ENCODE peak calls at places on chromosome 16, in seven cellular contexts. L is uterus, X is fibroblast of lung, G is stomach, R is breast epithelium, Q is BE2C, S is adrenal gland. B is an unnamed sample.

GRCh38 chr16:89607937-89608740 is 5.3 kb upstream of the DPEP1 start:
- DNase-seq in X (no peak), L (no peak), S (no peak), Q (no peak), G (no peak), R (no peak), B (no peak)

GRCh38 chr16:49810769-49811315 is 45.1 kb downstream of the ZNF423 start:
- DNase-seq in Q (no peak), L (no peak), X (no peak), R (no peak), S (no peak), G (no peak), B (no peak)

GRCh38 chr16:13829712-13830304 is 90.1 kb upstream of the ERCC4 start:
- DNase-seq in X (no peak), Q (no peak), L (no peak), S (no peak), G (no peak), R (no peak), B (no peak)

GRCh38 chr16:22386976-22387375 is 12.6 kb upstream of the CDR2 start:
- DNase-seq in G (no peak), X (peak), R (no peak), L (no peak), Q (no peak), S (no peak), B (peak)

GRCh38 chr16:79089735-79090284 is 510.7 kb downstream of the MAF start:
- DNase-seq in X (no peak), R (no peak), Q (no peak), L (peak), S (peak), G (no peak), B (no peak)

GRCh38 chr16:71524566-71525553 is 1.4 kb upstream of the CHST4 start:
- DNase-seq in Q (no peak), R (no peak), S (peak), L (no peak), G (no peak), X (no peak), B (no peak)

GRCh38 chr16:28823291-28823718 is 506 bp downstream of the ATXN2L start:
- DNase-seq in S (no peak), L (no peak), Q (peak), X (no peak), R (no peak), G (no peak), B (no peak)

GRCh38 chr16:83392743-83393142 is 415.0 kb upstream of the HSBP1 start:
- DNase-seq in G (no peak), L (no peak), X (peak), R (no peak), Q (no peak), S (no peak), B (no peak)

GRCh38 chr16:57937861-57938260 is 33.1 kb downstream of the CNGB1 start:
- DNase-seq in Q (no peak), R (no peak), S (no peak), G (no peak), L (no peak), X (peak), B (no peak)

GRCh38 chr16:3356118-3356517 is 429 bp downstream of the OR2C1 start:
- DNase-seq in G (no peak), S (no peak), X (no peak), Q (peak), L (no peak), R (no peak), B (no peak)

GRCh38 chr16:17940584-17940983 is 396.0 kb downstream of the NPIPA8 start:
- DNase-seq in Q (no peak), R (no peak), L (no peak), S (no peak), X (no peak), G (no peak), B (no peak)

GRCh38 chr16:2032285-2033056 is 5.8 kb downstream of the NHERF2 start:
- DNase-seq in Q (no peak), S (peak), G (no peak), R (no peak), L (peak), X (peak), B (peak)

GRCh38 chr16:9092963-9093477 is 1.6 kb downstream of the HAPSTR1 start:
- DNase-seq in X (no peak), G (peak), S (peak), L (peak), R (no peak), Q (peak), B (no peak)

GRCh38 chr16:81539009-81539820 is 94.6 kb downstream of the CMIP start:
- DNase-seq in X (no peak), Q (no peak), L (no peak), R (no peak), S (no peak), G (no peak), B (no peak)

GRCh38 chr16:11121083-11121482 is 134.9 kb downstream of the SOCS1 start:
- DNase-seq in L (no peak), X (no peak), G (no peak), S (no peak), R (no peak), Q (no peak), B (no peak)

GRCh38 chr16:11354733-11355574 is 9.7 kb downstream of the RMI2 start:
- DNase-seq in G (no peak), X (peak), S (peak), R (no peak), Q (no peak), L (peak), B (peak)

GRCh38 chr16:65422934-65423333 is 301.1 kb upstream of the CDH11 start:
- DNase-seq in X (no peak), L (no peak), R (no peak), Q (no peak), S (no peak), G (no peak), B (no peak)

GRCh38 chr16:88835383-88835782 is 21.4 kb downstream of the GALNS start:
- DNase-seq in G (no peak), S (no peak), R (no peak), Q (no peak), L (no peak), X (peak), B (no peak)

GRCh38 chr16:17461951-17462729 is 8.6 kb downstream of the XYLT1 start:
- DNase-seq in S (no peak), Q (no peak), R (no peak), G (no peak), L (no peak), X (no peak), B (no peak)

GRCh38 chr16:20868890-20869289 is 31.3 kb downstream of the DCUN1D3 start:
- DNase-seq in X (peak), R (no peak), G (peak), L (peak), Q (peak), S (peak), B (peak)

GRCh38 chr16:70523621-70524405 is at the start of gene SF3B3:
- DNase-seq in Q (peak), L (peak), X (no peak), G (peak), R (peak), S (peak), B (no peak)

GRCh38 chr16:5207001-5207523 is 109.5 kb upstream of the EEF2KMT start:
- DNase-seq in S (no peak), G (no peak), X (no peak), L (no peak), R (no peak), Q (no peak), B (no peak)

GRCh38 chr16:65375651-65376050 is 253.8 kb upstream of the CDH11 start:
- DNase-seq in L (no peak), Q (no peak), S (no peak), R (no peak), X (peak), G (no peak), B (peak)

GRCh38 chr16:1475552-1476114 is 805 bp upstream of the CLCN7 start:
- DNase-seq in L (no peak), G (no peak), S (peak), X (no peak), Q (no peak), R (no peak), B (no peak)

DNA sequence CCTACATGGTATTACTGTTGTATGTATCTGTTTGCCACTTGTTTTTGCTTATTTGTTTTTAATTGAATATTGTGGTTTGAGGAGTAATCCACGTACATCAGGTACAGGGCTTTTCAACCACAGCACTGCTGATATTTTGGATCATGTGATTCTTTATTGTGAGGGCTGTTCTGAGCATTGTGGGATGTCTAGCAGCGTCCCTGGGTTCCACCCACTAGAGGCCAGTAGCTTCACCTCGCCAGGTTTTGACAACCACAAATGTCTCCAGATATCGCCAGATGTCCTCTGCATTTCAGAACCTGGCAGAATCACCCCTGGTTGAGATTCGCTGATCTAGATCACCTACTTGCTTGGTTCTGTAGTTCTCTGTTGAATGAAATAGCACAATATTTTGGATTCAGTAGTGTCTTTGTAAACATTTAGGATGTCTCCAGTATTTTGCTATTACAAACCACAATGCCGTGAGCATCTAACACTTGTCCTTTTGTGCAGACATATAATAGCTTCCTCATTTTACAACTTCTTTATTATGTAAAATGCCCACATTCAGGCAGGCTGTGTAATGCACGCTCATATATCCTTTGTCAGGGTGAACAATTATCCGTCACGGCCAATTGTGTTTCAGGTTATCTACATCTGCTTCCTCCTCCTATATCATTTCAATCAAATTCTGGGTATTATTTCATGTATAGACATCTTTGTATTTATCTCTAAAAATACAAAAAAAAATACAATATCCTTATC is 380.3 kb downstream of the SNX29 start:
- DNase-seq in Q (no peak), L (no peak), X (no peak), G (no peak), S (no peak), R (no peak), B (no peak)
- TF ChIP-seq CTCF in Q (peak), L (no peak), X (no peak), G (no peak), S (no peak), R (no peak), B (no peak)

GRCh38 chr16:54801445-54801844 is 129.2 kb upstream of the IRX5 start:
- DNase-seq in L (no peak), G (no peak), Q (no peak), R (no peak), X (no peak), S (no peak), B (no peak)
- H3K4me3 ChIP-seq in L (no peak), G (no peak), Q (no peak), R (no peak), X (no peak), S (no peak), B (no peak)

DNA sequence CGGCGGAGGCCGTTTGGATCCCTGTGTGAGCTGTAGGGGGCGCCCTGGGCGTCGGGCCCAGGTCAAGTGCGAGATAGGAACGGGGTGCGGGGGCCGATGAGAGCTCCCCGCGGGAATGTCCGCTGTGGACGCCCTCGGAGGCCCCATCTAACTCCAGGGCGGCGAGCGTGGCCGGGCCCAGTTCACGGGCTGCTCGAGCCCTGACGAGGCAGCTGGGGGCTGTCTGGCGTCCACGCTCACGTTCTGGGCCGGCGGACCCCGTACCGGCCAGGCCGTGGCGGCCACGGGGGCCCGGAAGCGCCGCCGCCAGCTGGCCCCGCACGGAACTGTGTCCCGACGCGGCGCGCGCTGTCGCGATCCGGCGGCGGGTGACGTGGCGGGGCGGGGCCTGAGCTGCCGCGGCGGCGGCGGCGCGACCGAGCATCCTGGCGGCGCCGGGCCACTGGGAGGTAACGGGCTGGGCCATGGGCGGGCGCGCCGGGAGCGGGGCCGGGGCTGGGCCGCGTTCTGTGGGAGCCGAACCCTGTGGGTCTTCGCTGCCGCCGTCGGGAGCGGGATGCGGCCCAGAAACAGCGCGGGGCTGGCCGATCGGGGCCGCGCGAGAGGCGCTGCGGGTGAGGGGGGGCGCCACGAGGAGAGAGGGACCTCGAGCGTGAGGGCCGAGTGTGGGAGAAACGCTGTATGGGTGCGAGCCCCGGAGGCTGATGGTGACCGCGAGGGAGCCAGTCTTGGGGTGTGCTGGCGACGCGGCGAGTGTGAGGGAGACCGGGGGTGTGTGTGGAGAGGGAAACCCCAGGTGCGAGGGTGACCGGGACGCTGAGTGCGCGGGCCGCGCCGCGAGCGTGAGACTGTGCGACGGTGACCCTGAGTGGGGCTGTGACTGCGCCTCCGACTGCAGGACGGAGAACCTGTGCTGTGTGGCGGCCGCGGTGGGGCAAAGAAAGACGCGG is at the start of gene SLC7A6:
- DNase-seq in S (peak), Q (peak), G (peak), L (peak), X (peak), R (peak), B (peak)
- TF ChIP-seq CTCF in S (peak), Q (peak), G (no peak), L (peak), X (peak), R (peak), B (peak)

GRCh38 chr16:85578599-85578948 is 34.5 kb upstream of the GSE1 start:
- DNase-seq in G (no peak), R (no peak), S (no peak), Q (no peak), X (no peak), L (no peak), B (no peak)

GRCh38 chr16:85579199-85579598 is 33.9 kb upstream of the GSE1 start:
- DNase-seq in G (no peak), R (no peak), X (no peak), Q (no peak), L (no peak), S (no peak), B (no peak)

GRCh38 chr16:85580684-85581083 is 32.4 kb upstream of the GSE1 start:
- DNase-seq in R (no peak), Q (no peak), X (no peak), L (no peak), G (no peak), S (no peak), B (no peak)

GRCh38 chr16:85577899-85578598 is 35.1 kb upstream of the GSE1 start:
- DNase-seq in Q (no peak), R (no peak), G (no peak), X (no peak), S (no peak), L (no peak), B (no peak)

GRCh38 chr16:85579883-85580607 is 33.1 kb upstream of the GSE1 start:
- DNase-seq in Q (no peak), X (no peak), L (no peak), G (no peak), R (no peak), S (no peak), B (no peak)
- H3K4me3 ChIP-seq in Q (no peak), X (no peak), L (no peak), G (no peak), R (no peak), S (no peak), B (no peak)

DNA sequence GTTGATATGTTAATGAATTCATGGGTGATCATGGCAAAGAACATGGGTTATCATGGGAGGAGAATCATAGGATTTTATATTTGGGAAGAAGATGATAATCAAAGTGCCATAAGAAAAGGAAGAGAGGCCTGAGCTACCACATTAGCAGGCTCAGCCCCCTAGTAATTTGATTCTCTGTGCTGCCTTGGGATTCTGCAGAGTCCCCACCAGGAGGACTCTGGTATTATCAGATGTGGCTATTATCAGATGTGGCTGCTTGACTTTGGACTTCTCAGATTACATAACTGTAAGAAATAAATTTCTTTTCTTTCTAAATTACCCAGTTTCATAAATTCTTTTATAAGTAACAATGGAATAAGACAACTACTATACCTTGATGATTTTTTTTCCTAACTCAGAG is 137.6 kb downstream of the ITFG1 start:
- DNase-seq in X (no peak), G (no peak), S (no peak), L (no peak), Q (no peak), R (no peak), B (no peak)
- TF ChIP-seq CTCF in X (no peak), G (no peak), S (no peak), L (no peak), Q (peak), R (no peak), B (no peak)

GRCh38 chr16:66914541-66914940 is 4.1 kb downstream of the CDH16 start:
- DNase-seq in Q (no peak), X (no peak), R (no peak), S (no peak), G (no peak), L (no peak), B (no peak)

GRCh38 chr16:66918355-66918754 is 330 bp downstream of the CDH16 start:
- DNase-seq in X (no peak), R (no peak), S (no peak), Q (no peak), L (no peak), G (no peak), B (no peak)

GRCh38 chr16:66917741-66918140 is 944 bp downstream of the CDH16 start:
- DNase-seq in G (no peak), R (no peak), L (no peak), X (no peak), S (no peak), Q (no peak), B (no peak)

GRCh38 chr16:66915041-66915440 is 3.6 kb downstream of the CDH16 start:
- DNase-seq in R (no peak), L (no peak), G (no peak), Q (no peak), X (no peak), S (no peak), B (no peak)

DNA sequence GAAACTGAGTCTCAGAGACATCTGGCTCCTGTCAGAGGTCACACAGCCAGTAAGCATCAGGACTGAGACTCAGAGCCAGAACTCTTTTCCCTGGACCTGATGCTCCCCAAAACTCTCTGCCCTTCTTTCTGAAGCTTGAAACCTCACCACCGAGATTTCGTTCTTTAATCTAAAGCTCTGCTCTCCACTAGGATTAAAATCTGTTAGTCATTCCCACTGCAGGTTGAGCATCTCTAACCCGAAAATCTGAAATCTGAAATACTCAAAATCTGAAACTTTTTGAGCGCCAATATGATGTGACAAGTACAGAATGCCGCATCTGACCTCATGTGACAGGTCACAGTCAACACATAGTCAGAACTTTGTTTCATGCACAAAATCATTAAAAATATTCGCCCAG is 2.2 kb downstream of the CDH16 start:
- DNase-seq in R (no peak), X (no peak), L (no peak), S (no peak), Q (no peak), G (no peak), B (no peak)
- H3K4me3 ChIP-seq in R (no peak), X (no peak), L (no peak), S (no peak), Q (no peak), G (no peak), B (no peak)

DNA sequence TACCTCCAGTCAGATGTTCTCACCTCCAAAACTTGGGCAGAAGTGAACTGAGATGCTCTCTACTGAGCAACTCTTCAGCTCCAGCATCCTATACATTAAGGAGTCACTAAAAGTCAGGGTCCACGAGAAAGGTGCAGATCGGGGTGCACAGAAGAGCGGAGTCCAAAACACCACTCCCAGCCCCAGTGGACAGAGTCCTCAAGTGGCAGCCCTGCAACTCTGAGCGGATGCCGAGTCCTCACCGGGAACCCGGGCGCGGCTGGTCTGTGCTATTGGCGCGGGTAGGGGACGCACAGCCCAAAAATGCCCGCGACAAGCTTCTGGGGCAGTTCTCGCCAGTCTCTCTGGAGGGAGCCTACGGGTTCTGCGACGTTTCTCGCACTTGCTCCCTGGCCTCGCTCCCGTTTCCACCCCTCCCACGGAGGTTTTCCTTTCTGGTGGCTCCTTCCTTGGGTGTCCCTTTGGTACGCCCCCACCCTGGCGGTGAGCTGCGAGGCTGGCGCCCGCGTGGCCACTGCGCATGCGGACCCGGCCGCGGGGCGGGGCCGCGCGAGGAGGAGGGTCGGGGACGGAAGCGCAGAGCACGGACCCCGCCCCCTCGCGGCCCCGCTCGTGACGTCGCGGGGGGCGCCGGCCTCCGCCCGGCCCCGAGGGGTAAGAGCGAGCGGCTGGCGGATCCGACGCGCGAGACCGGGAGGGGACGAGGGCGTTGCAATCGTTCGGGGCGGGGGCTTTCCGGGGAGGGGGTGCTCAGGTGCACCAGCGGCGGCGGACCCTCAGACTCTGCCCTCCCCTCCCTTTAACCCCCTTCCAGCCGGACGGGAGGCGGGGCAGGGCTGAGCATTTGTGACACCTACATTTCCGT is at the start of gene TMEM219:
- DNase-seq in Q (peak), S (peak), R (peak), X (peak), L (peak), G (peak), B (peak)
- TF ChIP-seq CTCF in Q (peak), S (peak), R (peak), X (peak), L (peak), G (no peak), B (peak)

B was measured in foreskin fibroblast.